ENCODE peak calls at places on chromosome 18, in five cellular contexts. I is HS-5; K is activated CD4-positive, alpha-beta T cell treated with anti-CD3 and anti-CD28 coated beads, Interleukin-2, amount 50 U/mL, for 4 hours; P is cardiac fibroblast; Z is amniotic stem cell. G is an unnamed sample.

GRCh38 chr18:36711813-36712444 is 116.9 kb downstream of the TPGS2 start:
- DNase-seq in K (no peak), I (peak), P (peak), Z (peak), G (peak)

GRCh38 chr18:63824220-63824525 is 49.0 kb downstream of the SERPINB7 start:
- DNase-seq in Z (no peak), I (no peak), K (no peak), P (no peak), G (no peak)

GRCh38 chr18:79754831-79755351 is 42.8 kb upstream of the KCNG2 start:
- DNase-seq in Z (no peak), P (no peak), K (no peak), I (no peak), G (no peak)

GRCh38 chr18:77106331-77106730 is 26.3 kb downstream of the MBP start:
- DNase-seq in I (no peak), P (no peak), Z (no peak), K (peak), G (no peak)

GRCh38 chr18:11872479-11873136 is 21.4 kb downstream of the CHMP1B start:
- DNase-seq in Z (no peak), K (no peak), I (no peak), P (peak), G (no peak)

GRCh38 chr18:49968649-49969309 is 155.4 kb upstream of the ACAA2 start:
- DNase-seq in Z (no peak), I (no peak), P (no peak), K (no peak), G (no peak)

GRCh38 chr18:26981373-26982082 is 116.0 kb upstream of the AQP4 start:
- DNase-seq in I (no peak), K (no peak), Z (no peak), P (no peak), G (no peak)

GRCh38 chr18:39198376-39198775 is 1632.8 kb upstream of the CELF4 start:
- DNase-seq in P (no peak), Z (no peak), K (no peak), I (no peak), G (no peak)

GRCh38 chr18:69838620-69839411 is 108.9 kb downstream of the CD226 start:
- DNase-seq in Z (no peak), I (no peak), P (peak), K (no peak), G (no peak)

GRCh38 chr18:9558397-9559064 is 55.8 kb downstream of the PPP4R1 start:
- DNase-seq in I (no peak), Z (no peak), P (no peak), K (no peak), G (no peak)

GRCh38 chr18:48827321-48828200 is 123.2 kb downstream of the SMAD7 start:
- DNase-seq in K (no peak), Z (peak), I (no peak), P (peak), G (no peak)

GRCh38 chr18:21444465-21445023 is 156.0 kb downstream of the ESCO1 start:
- DNase-seq in K (no peak), P (peak), I (peak), Z (peak), G (no peak)

GRCh38 chr18:54671291-54671881 is 80.3 kb downstream of the DYNAP start:
- DNase-seq in Z (peak), I (peak), K (no peak), P (peak), G (no peak)

GRCh38 chr18:75544496-75544895 is 117.0 kb upstream of the SMIM21 start:
- DNase-seq in P (peak), K (no peak), Z (no peak), I (no peak), G (no peak)

GRCh38 chr18:30302181-30302580 is 740.4 kb downstream of the DSC3 start:
- DNase-seq in Z (no peak), P (no peak), K (no peak), I (no peak), G (no peak)

GRCh38 chr18:60466671-60467070 is 94.1 kb upstream of the MC4R start:
- DNase-seq in P (peak), I (no peak), Z (peak), K (no peak), G (no peak)

G was measured in left cardiac atrium.